ENCODE peak calls at places on chromosomes 6 and 20, in six cellular contexts. One of them, this sample, is unnamed.

GRCh38 chr6:167974644-167975344 is 22.7 kb upstream of the KIF25 start:
- DNase-seq in pancreas: no peak
- DNase-seq in lower lobe of right lung: no peak
- DNase-seq in GM20000: no peak
- DNase-seq in cardiac fibroblast: peak
- DNase-seq in nephron progenitor cell: no peak
- DNase-seq in this sample: no peak

GRCh38 chr6:26316291-26316690 is 48.7 kb upstream of the BTN3A2 start:
- DNase-seq in pancreas: no peak
- DNase-seq in nephron progenitor cell: no peak
- DNase-seq in cardiac fibroblast: no peak
- DNase-seq in GM20000: no peak
- DNase-seq in lower lobe of right lung: no peak
- DNase-seq in this sample: no peak

GRCh38 chr6:145206247-145206907 is 528.9 kb downstream of the EPM2A start:
- DNase-seq in cardiac fibroblast: peak
- DNase-seq in lower lobe of right lung: no peak
- DNase-seq in pancreas: no peak
- DNase-seq in nephron progenitor cell: no peak
- DNase-seq in GM20000: no peak
- DNase-seq in this sample: no peak

GRCh38 chr6:36590237-36590636 is 3.9 kb upstream of the SRSF3 start:
- DNase-seq in pancreas: no peak
- DNase-seq in cardiac fibroblast: peak
- DNase-seq in lower lobe of right lung: no peak
- DNase-seq in GM20000: no peak
- DNase-seq in nephron progenitor cell: no peak
- DNase-seq in this sample: no peak

GRCh38 chr20:46259260-46259859 is 48.9 kb downstream of the CDH22 start:
- DNase-seq in pancreas: no peak
- DNase-seq in cardiac fibroblast: no peak
- DNase-seq in lower lobe of right lung: no peak
- DNase-seq in GM20000: no peak
- DNase-seq in nephron progenitor cell: no peak
- DNase-seq in this sample: no peak

GRCh38 chr6:141403103-141403502 is 729.6 kb upstream of the GJE1 start:
- DNase-seq in cardiac fibroblast: peak
- DNase-seq in nephron progenitor cell: no peak
- DNase-seq in lower lobe of right lung: no peak
- DNase-seq in GM20000: no peak
- DNase-seq in pancreas: no peak
- DNase-seq in this sample: no peak

GRCh38 chr6:152329640-152330202 is 307.4 kb downstream of the SYNE1 start:
- DNase-seq in GM20000: no peak
- DNase-seq in pancreas: no peak
- DNase-seq in cardiac fibroblast: no peak
- DNase-seq in lower lobe of right lung: no peak
- DNase-seq in nephron progenitor cell: no peak
- DNase-seq in this sample: no peak

GRCh38 chr6:157790548-157791160 is 32.4 kb upstream of the SNX9 start:
- DNase-seq in pancreas: no peak
- DNase-seq in GM20000: no peak
- DNase-seq in lower lobe of right lung: no peak
- DNase-seq in cardiac fibroblast: no peak
- DNase-seq in nephron progenitor cell: no peak
- DNase-seq in this sample: no peak

GRCh38 chr6:19723533-19723932 is 113.6 kb upstream of the ID4 start:
- DNase-seq in cardiac fibroblast: peak
- DNase-seq in nephron progenitor cell: no peak
- DNase-seq in GM20000: no peak
- DNase-seq in pancreas: no peak
- DNase-seq in lower lobe of right lung: no peak
- DNase-seq in this sample: no peak

GRCh38 chr20:33062750-33063149 is 9.0 kb downstream of the BPIFB3 start:
- DNase-seq in GM20000: no peak
- DNase-seq in nephron progenitor cell: no peak
- DNase-seq in lower lobe of right lung: no peak
- DNase-seq in cardiac fibroblast: no peak
- DNase-seq in pancreas: no peak
- DNase-seq in this sample: no peak

GRCh38 chr6:112413805-112414204 is 66.7 kb downstream of the RFPL4B start:
- DNase-seq in GM20000: no peak
- DNase-seq in nephron progenitor cell: no peak
- DNase-seq in pancreas: no peak
- DNase-seq in cardiac fibroblast: no peak
- DNase-seq in lower lobe of right lung: no peak
- DNase-seq in this sample: no peak

GRCh38 chr6:5275497-5275896 is 14.2 kb downstream of the FARS2 start:
- DNase-seq in cardiac fibroblast: no peak
- DNase-seq in lower lobe of right lung: no peak
- DNase-seq in pancreas: no peak
- DNase-seq in nephron progenitor cell: no peak
- DNase-seq in GM20000: no peak
- DNase-seq in this sample: no peak

GRCh38 chr20:60055740-60056139 is 97.5 kb downstream of the CDH26 start:
- DNase-seq in lower lobe of right lung: peak
- DNase-seq in cardiac fibroblast: no peak
- DNase-seq in pancreas: peak
- DNase-seq in GM20000: no peak
- DNase-seq in nephron progenitor cell: no peak
- DNase-seq in this sample: no peak

GRCh38 chr20:43988451-43988850 is 73.8 kb downstream of the TOX2 start:
- DNase-seq in GM20000: no peak
- DNase-seq in pancreas: no peak
- DNase-seq in nephron progenitor cell: no peak
- DNase-seq in lower lobe of right lung: no peak
- DNase-seq in cardiac fibroblast: no peak
- DNase-seq in this sample: no peak

GRCh38 chr6:167500961-167501360 is 176.1 kb downstream of the TTLL2 start:
- DNase-seq in lower lobe of right lung: no peak
- DNase-seq in cardiac fibroblast: no peak
- DNase-seq in pancreas: no peak
- DNase-seq in nephron progenitor cell: no peak
- DNase-seq in GM20000: no peak
- DNase-seq in this sample: no peak

GRCh38 chr20:595330-596308 is 14.5 kb downstream of the TCF15 start:
- DNase-seq in nephron progenitor cell: no peak
- DNase-seq in GM20000: no peak
- DNase-seq in lower lobe of right lung: no peak
- DNase-seq in pancreas: no peak
- DNase-seq in cardiac fibroblast: no peak
- DNase-seq in this sample: no peak

GRCh38 chr20:62570403-62570802 is 71.9 kb upstream of the SLCO4A1 start:
- DNase-seq in cardiac fibroblast: no peak
- DNase-seq in pancreas: no peak
- DNase-seq in GM20000: no peak
- DNase-seq in lower lobe of right lung: no peak
- DNase-seq in nephron progenitor cell: no peak
- DNase-seq in this sample: no peak

GRCh38 chr20:62570897-62571666 is 71.2 kb upstream of the SLCO4A1 start:
- DNase-seq in cardiac fibroblast: no peak
- DNase-seq in GM20000: no peak
- DNase-seq in pancreas: no peak
- DNase-seq in nephron progenitor cell: no peak
- DNase-seq in lower lobe of right lung: no peak
- DNase-seq in this sample: no peak

GRCh38 chr20:62572980-62573379 is 69.3 kb upstream of the SLCO4A1 start:
- DNase-seq in nephron progenitor cell: no peak
- DNase-seq in lower lobe of right lung: no peak
- DNase-seq in pancreas: no peak
- DNase-seq in cardiac fibroblast: no peak
- DNase-seq in GM20000: no peak
- DNase-seq in this sample: no peak

GRCh38 chr20:62569615-62570014 is 72.7 kb upstream of the SLCO4A1 start:
- DNase-seq in GM20000: no peak
- DNase-seq in pancreas: no peak
- DNase-seq in cardiac fibroblast: no peak
- DNase-seq in lower lobe of right lung: no peak
- DNase-seq in nephron progenitor cell: no peak
- DNase-seq in this sample: no peak

GRCh38 chr20:62571667-62572344 is 70.5 kb upstream of the SLCO4A1 start:
- DNase-seq in nephron progenitor cell: no peak
- DNase-seq in lower lobe of right lung: no peak
- DNase-seq in pancreas: no peak
- DNase-seq in cardiac fibroblast: no peak
- DNase-seq in GM20000: peak
- DNase-seq in this sample: no peak
- TF ChIP-seq CTCF in nephron progenitor cell: no peak
- TF ChIP-seq CTCF in lower lobe of right lung: no peak
- TF ChIP-seq CTCF in pancreas: no peak
- TF ChIP-seq CTCF in cardiac fibroblast: no peak
- TF ChIP-seq CTCF in GM20000: no peak
- TF ChIP-seq CTCF in this sample: no peak

DNA sequence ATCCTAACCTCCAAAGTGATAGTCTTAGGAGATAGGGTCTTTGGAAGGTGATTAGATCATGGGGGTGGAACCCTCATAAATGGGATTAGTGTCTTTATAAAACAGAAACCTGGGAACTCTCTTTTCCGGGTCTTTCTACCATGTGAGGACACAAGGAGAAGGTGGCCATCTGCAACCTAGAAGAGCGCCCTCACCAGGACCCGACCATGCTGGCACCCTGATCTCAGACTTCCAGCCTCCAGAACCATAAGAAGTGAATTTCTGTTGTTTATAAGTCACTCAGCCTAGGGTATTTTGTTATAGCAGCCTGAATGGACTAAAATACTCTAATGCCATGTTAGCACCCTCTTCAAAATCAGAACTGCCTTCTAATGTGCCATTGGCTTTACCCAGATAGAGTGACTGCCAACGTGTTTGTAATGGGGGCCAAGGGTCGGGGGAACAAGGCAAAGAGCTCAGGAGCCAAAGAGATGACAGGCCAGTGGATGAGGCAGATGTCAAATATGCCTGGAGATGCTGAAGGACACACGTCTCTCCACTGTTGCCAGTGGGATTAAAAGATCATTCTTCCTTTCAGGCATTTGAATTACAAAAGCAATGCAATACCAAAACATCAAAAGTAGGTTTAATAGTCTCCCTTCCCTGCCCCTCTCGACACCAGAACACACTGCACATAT is 21.0 kb downstream of the TUBB2B start:
- DNase-seq in GM20000: no peak
- DNase-seq in nephron progenitor cell: no peak
- DNase-seq in lower lobe of right lung: no peak
- DNase-seq in cardiac fibroblast: no peak
- DNase-seq in pancreas: no peak
- DNase-seq in this sample: no peak
- TF ChIP-seq CTCF in GM20000: no peak
- TF ChIP-seq CTCF in nephron progenitor cell: no peak
- TF ChIP-seq CTCF in lower lobe of right lung: no peak
- TF ChIP-seq CTCF in cardiac fibroblast: no peak
- TF ChIP-seq CTCF in pancreas: no peak
- TF ChIP-seq CTCF in this sample: no peak

GRCh38 chr6:44002591-44003344 is 124.5 kb downstream of the MRPL14 start:
- DNase-seq in cardiac fibroblast: peak
- DNase-seq in pancreas: peak
- DNase-seq in GM20000: peak
- DNase-seq in lower lobe of right lung: peak
- DNase-seq in nephron progenitor cell: peak
- DNase-seq in this sample: peak
- TF ChIP-seq CTCF in cardiac fibroblast: no peak
- TF ChIP-seq CTCF in pancreas: no peak
- TF ChIP-seq CTCF in GM20000: peak
- TF ChIP-seq CTCF in lower lobe of right lung: no peak
- TF ChIP-seq CTCF in nephron progenitor cell: no peak
- TF ChIP-seq CTCF in this sample: no peak

DNA sequence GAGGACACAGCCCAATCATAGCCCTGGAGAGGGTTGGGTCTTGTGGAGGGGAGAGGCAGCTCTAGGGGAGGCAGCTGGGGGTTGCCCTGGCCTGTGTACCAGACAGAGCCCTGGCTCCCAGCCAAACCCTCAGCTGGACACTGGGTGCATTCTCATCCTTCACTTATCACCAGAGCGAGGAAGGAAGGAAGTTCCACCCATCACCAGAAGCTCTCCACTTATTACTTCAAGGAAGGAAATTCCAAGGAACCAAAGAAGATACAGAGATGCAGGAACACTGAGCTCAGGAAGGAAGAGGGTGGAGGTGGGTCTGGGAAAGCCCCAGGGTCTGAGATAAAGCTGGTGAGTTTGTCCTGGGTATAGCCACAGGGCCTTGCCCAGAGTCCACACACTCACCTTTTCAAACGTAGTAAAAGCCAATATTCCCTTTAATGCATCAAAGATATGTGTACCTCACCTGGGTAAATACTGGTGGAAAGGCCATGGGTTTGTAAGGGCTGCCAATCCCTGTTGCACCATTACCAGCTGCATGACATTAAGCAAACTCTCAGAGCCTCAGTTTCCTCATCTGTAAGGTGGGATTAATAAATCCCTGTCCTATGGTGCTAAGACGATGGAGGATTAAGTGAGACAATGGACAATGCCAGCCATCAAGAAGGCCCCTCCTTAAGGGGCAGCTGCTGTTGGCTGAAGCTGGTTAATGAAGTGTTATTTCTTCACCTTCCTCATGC is 109.7 kb upstream of the NAA20 start:
- DNase-seq in GM20000: no peak
- DNase-seq in pancreas: no peak
- DNase-seq in nephron progenitor cell: no peak
- DNase-seq in cardiac fibroblast: peak
- DNase-seq in lower lobe of right lung: peak
- DNase-seq in this sample: no peak
- TF ChIP-seq CTCF in GM20000: no peak
- TF ChIP-seq CTCF in pancreas: no peak
- TF ChIP-seq CTCF in nephron progenitor cell: no peak
- TF ChIP-seq CTCF in cardiac fibroblast: no peak
- TF ChIP-seq CTCF in lower lobe of right lung: no peak
- TF ChIP-seq CTCF in this sample: no peak

This sample was measured in glutamatergic neuron.